ENCODE peak calls at places on chromosome 11, in eight cellular contexts. P is SK-MEL-5, X is GM03348, T is HFF-Myc, M is NAMALWA, Y is NCI-H1694 treated with DMSO at 0.1 percent for 48 hours, K is ELR, D is NCI-H460. O is an unnamed sample.

GRCh38 chr11:105181100-105181499 is 41.5 kb upstream of the CARD18 start:
- DNase-seq in P (peak; percentile 57), T (no peak), X (peak; percentile 33), K (peak; percentile 55), Y (no peak), D (no peak), M (no peak), O (no peak)

GRCh38 chr11:119479685-119480275 is 56.8 kb upstream of the THY1 start:
- DNase-seq in Y (no peak), P (peak; percentile 67), K (peak; percentile 84), D (peak; percentile 30), T (no peak), M (peak; percentile 33), X (peak; percentile 82), O (no peak)

GRCh38 chr11:83691387-83692088 is 405.4 kb upstream of the CCDC90B start:
- DNase-seq in D (peak; percentile 60), M (no peak), P (no peak), Y (no peak), T (no peak), X (no peak), K (no peak), O (no peak)

GRCh38 chr11:84847842-84848241 is 779.3 kb downstream of the DLG2 start:
- DNase-seq in X (no peak), T (no peak), P (no peak), K (peak; percentile 22), Y (no peak), M (no peak), D (no peak), O (no peak)

GRCh38 chr11:118012083-118012669 is 26.0 kb downstream of the IL10RA start:
- DNase-seq in Y (peak; percentile 18), P (no peak), T (no peak), D (no peak), M (peak; percentile 66), K (peak; percentile 8), X (peak; percentile 27), O (no peak)

GRCh38 chr11:76281558-76281906 is 75.2 kb upstream of the WNT11 start:
- DNase-seq in X (no peak), M (no peak), Y (no peak), P (no peak), D (no peak), T (no peak), K (no peak), O (no peak)

GRCh38 chr11:69316941-69317340 is 23.0 kb downstream of the MYEOV start:
- DNase-seq in K (no peak), D (no peak), X (no peak), Y (no peak), T (no peak), M (no peak), P (no peak), O (no peak)

GRCh38 chr11:86632499-86633269 is 39.7 kb downstream of the ME3 start:
- DNase-seq in T (peak; percentile 88), M (no peak), X (peak; percentile 89), P (peak; percentile 68), D (peak; percentile 76), K (peak; percentile 100), Y (no peak), O (no peak)

GRCh38 chr11:76642341-76642740 is 28.2 kb downstream of the LRRC32 start:
- DNase-seq in X (no peak), Y (no peak), M (peak; percentile 25), D (no peak), P (no peak), K (no peak), T (no peak), O (no peak)

GRCh38 chr11:62150887-62151736 is 27.3 kb downstream of the INCENP start:
- DNase-seq in T (no peak), Y (no peak), P (no peak), X (no peak), D (no peak), K (no peak), M (no peak), O (no peak)

GRCh38 chr11:31974737-31975136 is 116.1 kb upstream of the RCN1 start:
- DNase-seq in X (peak; percentile 51), D (peak; percentile 13), M (no peak), P (no peak), Y (no peak), K (peak; percentile 96), T (no peak), O (no peak)

GRCh38 chr11:119783466-119784400 is 54.7 kb upstream of the NECTIN1 start:
- DNase-seq in K (no peak), M (no peak), X (no peak), T (no peak), Y (no peak), D (no peak), P (no peak), O (no peak)

GRCh38 chr11:26134481-26135355 is 197.2 kb upstream of the ANO3 start:
- DNase-seq in D (peak; percentile 4), P (peak; percentile 83), M (peak; percentile 63), K (peak; percentile 31), T (no peak), X (no peak), Y (no peak), O (no peak)

GRCh38 chr11:37108436-37109204 is 510.6 kb upstream of the RAG2 start:
- DNase-seq in Y (no peak), M (no peak), D (no peak), T (no peak), P (no peak), K (peak; percentile 69), X (no peak), O (no peak)

GRCh38 chr11:47270331-47271271 is 668 bp downstream of the MADD start:
- DNase-seq in D (no peak), Y (peak; percentile 12), T (no peak), X (peak; percentile 46), M (peak; percentile 64), P (peak; percentile 53), K (peak; percentile 59), O (no peak)

GRCh38 chr11:131235328-131236298 is 134.8 kb upstream of the NTM start:
- DNase-seq in K (no peak), D (no peak), X (no peak), P (no peak), M (no peak), Y (no peak), T (no peak), O (no peak)

GRCh38 chr11:1285316-1285744 is 24.1 kb downstream of the TOLLIP start:
- DNase-seq in T (no peak), Y (no peak), X (no peak), P (no peak), D (no peak), M (no peak), K (no peak), O (no peak)

GRCh38 chr11:34149274-34149673 is 43.8 kb downstream of the NAT10 start:
- DNase-seq in M (no peak), X (no peak), T (no peak), K (no peak), D (no peak), Y (no peak), P (no peak), O (no peak)

GRCh38 chr11:2263724-2264360 is 6.5 kb downstream of the ASCL2 start:
- DNase-seq in D (no peak), Y (no peak), T (no peak), K (no peak), X (peak; percentile 2), P (no peak), M (no peak), O (no peak)

GRCh38 chr11:119714590-119714989 is 14.4 kb downstream of the NECTIN1 start:
- DNase-seq in P (no peak), D (no peak), K (no peak), T (no peak), X (no peak), Y (no peak), M (no peak), O (no peak)

GRCh38 chr11:88555829-88556202 is 218.3 kb upstream of the CTSC start:
- DNase-seq in X (peak; percentile 37), T (peak; percentile 46), D (no peak), Y (no peak), K (peak; percentile 36), M (no peak), P (no peak), O (no peak)

GRCh38 chr11:28713850-28714249 is 605.7 kb downstream of the METTL15 start:
- DNase-seq in P (no peak), T (no peak), X (no peak), D (no peak), Y (no peak), K (no peak), M (no peak), O (no peak)

GRCh38 chr11:101860694-101861371 is 54.0 kb upstream of the CEP126 start:
- DNase-seq in X (peak; percentile 58), D (peak; percentile 41), M (peak; percentile 70), K (peak; percentile 81), P (peak; percentile 70), T (peak; percentile 51), Y (no peak), O (no peak)

GRCh38 chr11:62842171-62842717 is 2.9 kb upstream of the WDR74 start:
- DNase-seq in X (no peak), K (no peak), T (no peak), M (peak; percentile 59), D (no peak), Y (no peak), P (no peak), O (peak; percentile 34)

GRCh38 chr11:75554258-75555022 is 7.6 kb upstream of the SERPINH1 start:
- DNase-seq in X (peak; percentile 95), D (no peak), M (peak; percentile 50), Y (peak; percentile 80), K (peak; percentile 77), P (no peak), T (peak; percentile 100), O (no peak)

GRCh38 chr11:11798586-11799438 is 43.0 kb upstream of the USP47 start:
- DNase-seq in X (peak; percentile 82), K (peak; percentile 81), Y (peak; percentile 13), P (peak; percentile 87), M (peak; percentile 80), D (no peak), T (no peak), O (no peak)

GRCh38 chr11:46374815-46375214 is 6.7 kb upstream of the MDK start:
- DNase-seq in D (no peak), Y (no peak), X (no peak), K (no peak), P (no peak), M (no peak), T (no peak), O (no peak)

GRCh38 chr11:133078591-133079179 is 453.6 kb downstream of the OPCML start:
- DNase-seq in K (peak; percentile 60), M (peak; percentile 61), Y (peak; percentile 27), D (peak; percentile 40), T (no peak), P (peak; percentile 55), X (peak; percentile 77), O (no peak)

GRCh38 chr11:727859-728748 is 19.2 kb upstream of the TALDO1 start:
- DNase-seq in Y (peak; percentile 26), T (no peak), M (peak; percentile 84), D (peak; percentile 65), K (peak; percentile 85), P (peak; percentile 78), X (peak; percentile 95), O (peak; percentile 94)

GRCh38 chr11:77512092-77512491 is 38.2 kb upstream of the PAK1 start:
- DNase-seq in P (no peak), Y (no peak), D (no peak), X (no peak), M (no peak), K (no peak), T (no peak), O (no peak)

GRCh38 chr11:95154514-95154913 is 64.9 kb downstream of the ENDOD1 start:
- DNase-seq in T (no peak), P (peak; percentile 80), X (peak; percentile 64), D (peak; percentile 68), Y (peak; percentile 9), K (peak; percentile 51), M (peak; percentile 77), O (no peak)

GRCh38 chr11:104781719-104782376 is 116.4 kb downstream of the CASP12 start:
- DNase-seq in T (no peak), K (no peak), D (no peak), Y (no peak), X (no peak), M (no peak), P (no peak), O (no peak)

GRCh38 chr11:115929618-115930129 is 425.5 kb upstream of the CADM1 start:
- DNase-seq in T (no peak), X (no peak), D (no peak), M (peak; percentile 23), K (no peak), Y (no peak), P (no peak), O (no peak)

GRCh38 chr11:76139317-76139716 is 67.0 kb downstream of the WNT11 start:
- DNase-seq in X (no peak), D (no peak), Y (no peak), M (no peak), P (no peak), T (peak; percentile 32), K (no peak), O (no peak)

O was measured in GM12892.